ENCODE peak calls at places on chromosomes 12 and 14, in nine cellular contexts. O, G, R, V, Y, B, Q, S and I are unnamed samples.

GRCh38 chr14:63840981-63841380 is 11.8 kb upstream of the SYNE2 start:
- DNase-seq in S (peak; percentile 21), B (no peak), O (peak; percentile 3), V (no peak), G (no peak), R (peak; percentile 26), Q (no peak), Y (peak; percentile 42), I (no peak)

GRCh38 chr12:82461393-82461792 is 103.1 kb downstream of the METTL25 start:
- DNase-seq in G (no peak), S (no peak), Y (no peak), B (no peak), R (no peak), V (no peak), Q (no peak), O (peak; percentile 9), I (no peak)

GRCh38 chr12:70248916-70249315 is 5.7 kb downstream of the CNOT2 start:
- DNase-seq in Y (no peak), V (no peak), R (no peak), Q (peak; percentile 45), G (no peak), S (no peak), B (no peak), O (peak; percentile 28), I (no peak)

GRCh38 chr12:116955382-116956021 is 44.8 kb downstream of the FBXW8 start:
- DNase-seq in S (no peak), R (peak; percentile 92), O (peak; percentile 71), V (no peak), Q (peak; percentile 53), G (no peak), B (no peak), Y (no peak), I (no peak)

GRCh38 chr12:63151061-63151897 is at the start of gene AVPR1A:
- DNase-seq in G (no peak), Y (peak; percentile 49), S (no peak), V (no peak), O (peak; percentile 4), Q (no peak), B (peak; percentile 14), R (no peak), I (no peak)

GRCh38 chr12:98948566-98948965 is 303.5 kb downstream of the APAF1 start:
- DNase-seq in G (no peak), Q (no peak), R (no peak), S (no peak), B (no peak), O (no peak), Y (no peak), V (no peak), I (no peak)

GRCh38 chr14:97994020-97994531 is 1196.9 kb downstream of the VRK1 start:
- DNase-seq in B (no peak), V (no peak), O (no peak), G (no peak), R (no peak), Q (no peak), Y (no peak), S (no peak), I (no peak)

GRCh38 chr14:57822081-57822480 is 43.8 kb downstream of the SLC35F4 start:
- DNase-seq in G (no peak), R (no peak), S (no peak), O (no peak), Q (no peak), Y (no peak), V (no peak), B (no peak), I (no peak)

GRCh38 chr12:48285751-48286650 is 64.7 kb downstream of the ZNF641 start:
- DNase-seq in S (no peak), Q (no peak), V (no peak), R (no peak), G (no peak), B (no peak), Y (no peak), O (no peak), I (no peak)

GRCh38 chr12:109764776-109765492 is 51.3 kb downstream of the FAM222A start:
- DNase-seq in V (no peak), O (no peak), Y (no peak), R (peak; percentile 11), B (no peak), S (no peak), Q (no peak), G (peak; percentile 15), I (no peak)

GRCh38 chr14:89841855-89842254 is 112.7 kb downstream of the EFCAB11 start:
- DNase-seq in G (no peak), O (no peak), R (no peak), Q (no peak), V (no peak), S (no peak), Y (no peak), B (no peak), I (no peak)

GRCh38 chr14:89848165-89848564 is 106.4 kb downstream of the EFCAB11 start:
- DNase-seq in G (no peak), Y (no peak), V (no peak), O (peak; percentile 63), Q (peak; percentile 21), R (no peak), S (no peak), B (peak; percentile 30), I (no peak)

GRCh38 chr14:89842852-89843251 is 111.7 kb downstream of the EFCAB11 start:
- DNase-seq in G (no peak), O (no peak), Y (no peak), R (no peak), S (no peak), Q (no peak), B (no peak), V (no peak), I (no peak)

GRCh38 chr14:89844508-89844907 is 110.0 kb downstream of the EFCAB11 start:
- DNase-seq in Y (no peak), Q (no peak), O (no peak), G (no peak), B (no peak), S (no peak), R (no peak), V (no peak), I (no peak)

DNA sequence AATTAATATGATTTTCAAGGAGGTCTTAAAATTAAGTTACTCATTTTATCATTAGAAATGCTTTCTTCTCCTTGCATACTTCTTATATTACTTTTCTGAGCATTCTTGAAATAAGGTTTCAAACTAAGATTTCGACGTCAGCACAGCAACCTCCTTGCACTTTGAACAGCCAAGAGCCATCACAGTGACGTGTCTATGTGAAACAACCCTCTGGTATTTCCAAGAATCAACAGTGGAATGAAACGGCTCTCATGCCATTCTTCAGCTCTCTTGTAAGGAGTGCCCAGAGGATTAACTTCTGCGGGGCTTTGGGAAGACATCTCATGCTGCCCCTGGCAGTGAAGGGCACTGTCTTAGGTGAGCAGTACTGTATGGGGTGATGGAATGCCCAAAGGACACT is 109.2 kb downstream of the EFCAB11 start:
- DNase-seq in G (no peak), O (peak; percentile 84), Q (peak; percentile 56), V (peak; percentile 92), S (no peak), B (peak; percentile 83), Y (no peak), R (no peak), I (peak; percentile 23)
- H3K4me3 ChIP-seq in G (no peak overlapping the region), O (no peak overlapping the region), Q (no peak overlapping the region), V (no peak overlapping the region), S (no peak overlapping the region), B (no peak overlapping the region), Y (no peak overlapping the region), R (no peak overlapping the region), I (no peak overlapping the region)

DNA sequence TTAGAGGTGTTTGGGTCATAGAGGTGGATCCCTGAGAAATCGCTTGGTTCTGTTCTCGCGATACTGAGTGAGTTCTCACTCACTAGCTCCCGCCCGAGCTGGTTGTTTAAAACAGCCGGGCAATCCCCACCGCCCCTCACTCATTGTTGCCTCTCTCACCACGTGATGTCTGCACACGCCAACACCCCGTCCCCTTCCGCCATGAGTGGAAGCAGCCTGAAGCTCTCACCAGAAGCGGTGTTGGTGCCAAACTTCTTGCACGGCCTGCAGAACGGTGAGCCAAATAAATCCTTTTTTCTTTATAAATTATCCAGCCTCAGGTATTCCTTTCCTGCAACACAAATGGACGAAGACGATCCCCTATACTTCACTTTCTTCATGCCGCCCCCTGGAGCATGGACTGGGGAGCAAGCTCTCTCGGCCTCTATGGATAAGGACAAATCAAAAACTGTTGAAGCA is 45.4 kb upstream of the CCND2 start:
- DNase-seq in R (no peak), Q (no peak), S (no peak), B (no peak), O (no peak), G (no peak), V (no peak), Y (no peak), I (no peak)
- TF ChIP-seq CTCF in R (no peak), Q (no peak), S (no peak), B (no peak), O (no peak), G (no peak), V (peak; percentile 1), Y (no peak), I (no peak)

GRCh38 chr12:120686151-120686689 is 729 bp upstream of the MLEC start:
- DNase-seq in Y (peak; percentile 99), S (peak; percentile 99), O (peak; percentile 98), Q (peak; percentile 95), R (peak; percentile 100), V (peak; percentile 93), B (peak; percentile 97), G (peak; percentile 97), I (peak; percentile 88)

GRCh38 chr12:120686690-120687569 is at the start of gene MLEC:
- DNase-seq in G (peak; percentile 98), R (peak; percentile 97), Q (peak; percentile 94), V (peak; percentile 89), Y (peak; percentile 99), S (peak; percentile 98), B (peak; percentile 98), O (peak; percentile 97), I (peak; percentile 92)

GRCh38 chr12:120687570-120688289 is 781 bp downstream of the MLEC start:
- DNase-seq in B (no peak), O (peak; percentile 33), V (no peak), G (no peak), Y (no peak), Q (peak; percentile 29), S (no peak), R (no peak), I (no peak)

GRCh38 chr12:120688527-120689071 is 1.6 kb downstream of the MLEC start:
- DNase-seq in O (peak; percentile 56), R (no peak), G (peak; percentile 33), S (no peak), Q (peak; percentile 52), Y (no peak), B (peak; percentile 56), V (no peak), I (no peak)

DNA sequence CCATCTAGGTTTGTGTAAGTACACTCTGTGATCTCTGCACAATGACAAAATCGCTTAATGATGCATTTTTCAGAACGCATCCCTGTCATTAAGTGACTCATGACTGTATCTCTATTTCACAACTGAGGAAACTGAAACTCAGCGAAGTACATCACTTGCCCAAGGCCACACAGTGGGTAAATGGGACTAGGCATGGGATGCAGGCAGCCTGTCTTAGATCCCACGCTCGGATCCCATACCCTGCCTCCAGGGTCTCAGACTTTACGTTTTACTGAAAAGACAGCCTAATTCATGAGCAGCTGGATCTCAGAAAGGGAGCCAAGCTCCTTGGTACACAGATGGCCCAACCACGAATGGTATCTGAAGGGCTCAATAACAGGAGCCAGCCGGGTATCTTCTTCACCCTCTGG is 2.4 kb upstream of the MLEC start:
- DNase-seq in Y (no peak), V (no peak), Q (peak; percentile 80), S (no peak), B (no peak), G (no peak), R (no peak), O (peak; percentile 43), I (no peak)
- H3K4me3 ChIP-seq in Y (no peak overlapping the region), V (no peak overlapping the region), Q (no peak overlapping the region), S (no peak overlapping the region), B (no peak overlapping the region), G (no peak overlapping the region), R (no peak overlapping the region), O (no peak overlapping the region), I (no peak overlapping the region)

GRCh38 chr12:46677749-46678148 is 148.0 kb downstream of the SLC38A4 start:
- DNase-seq in G (no peak), O (peak; percentile 76), B (peak; percentile 55), R (no peak), V (no peak), S (no peak), Q (peak; percentile 53), Y (no peak), I (peak; percentile 23)
- TF ChIP-seq CTCF in G (no peak), O (peak; percentile 55), B (peak; percentile 30), R (no peak), V (peak; percentile 38), S (peak; percentile 12), Q (peak; percentile 38), Y (peak; percentile 19), I (peak; percentile 41)